ENCODE peak calls at places on chromosome 3, in four cellular contexts. W, T, K and M are unnamed samples.
A peak's percentile ranks its signal among the peaks of the same experiment; 100 is the strongest.

GRCh38 chr3:79361748-79362378 is 405.9 kb downstream of the ROBO1 start:
- DNase-seq in W (peak; percentile 0), T (peak; percentile 31), K (no peak), M (peak; percentile 11)

GRCh38 chr3:113535898-113536297 is 3.5 kb downstream of the SIDT1 start:
- DNase-seq in W (no peak), T (no peak), K (no peak), M (no peak)

GRCh38 chr3:116102037-116102436 is 343.2 kb downstream of the LSAMP start:
- DNase-seq in W (no peak), T (no peak), K (no peak), M (no peak)

GRCh38 chr3:55165704-55166103 is 237.8 kb upstream of the LRTM1 start:
- DNase-seq in W (no peak), T (no peak), K (no peak), M (no peak)

GRCh38 chr3:157142315-157142714 is 17.6 kb downstream of the CCNL1 start:
- DNase-seq in W (no peak), T (no peak), K (no peak), M (no peak)

GRCh38 chr3:24416224-24416623 is 78.4 kb downstream of the THRB start:
- DNase-seq in W (no peak), T (no peak), K (no peak), M (no peak)

GRCh38 chr3:9402410-9403228 is 5.2 kb downstream of the SETD5 start:
- DNase-seq in W (no peak), T (peak; percentile 88), K (peak; percentile 64), M (no peak)

GRCh38 chr3:11671648-11672100 is 28.0 kb upstream of the VGLL4 start:
- DNase-seq in W (peak; percentile 3), T (no peak), K (no peak), M (no peak)

GRCh38 chr3:183298708-183299153 is 45.7 kb downstream of the B3GNT5 start:
- DNase-seq in W (no peak), T (no peak), K (no peak), M (peak; percentile 89)

GRCh38 chr3:73695841-73696240 is 71.1 kb upstream of the PDZRN3 start:
- DNase-seq in W (no peak), T (no peak), K (no peak), M (no peak)
- TF ChIP-seq POLR2AphosphoS5 in W (no peak), T (no peak), K (no peak), M (no peak)

DNA sequence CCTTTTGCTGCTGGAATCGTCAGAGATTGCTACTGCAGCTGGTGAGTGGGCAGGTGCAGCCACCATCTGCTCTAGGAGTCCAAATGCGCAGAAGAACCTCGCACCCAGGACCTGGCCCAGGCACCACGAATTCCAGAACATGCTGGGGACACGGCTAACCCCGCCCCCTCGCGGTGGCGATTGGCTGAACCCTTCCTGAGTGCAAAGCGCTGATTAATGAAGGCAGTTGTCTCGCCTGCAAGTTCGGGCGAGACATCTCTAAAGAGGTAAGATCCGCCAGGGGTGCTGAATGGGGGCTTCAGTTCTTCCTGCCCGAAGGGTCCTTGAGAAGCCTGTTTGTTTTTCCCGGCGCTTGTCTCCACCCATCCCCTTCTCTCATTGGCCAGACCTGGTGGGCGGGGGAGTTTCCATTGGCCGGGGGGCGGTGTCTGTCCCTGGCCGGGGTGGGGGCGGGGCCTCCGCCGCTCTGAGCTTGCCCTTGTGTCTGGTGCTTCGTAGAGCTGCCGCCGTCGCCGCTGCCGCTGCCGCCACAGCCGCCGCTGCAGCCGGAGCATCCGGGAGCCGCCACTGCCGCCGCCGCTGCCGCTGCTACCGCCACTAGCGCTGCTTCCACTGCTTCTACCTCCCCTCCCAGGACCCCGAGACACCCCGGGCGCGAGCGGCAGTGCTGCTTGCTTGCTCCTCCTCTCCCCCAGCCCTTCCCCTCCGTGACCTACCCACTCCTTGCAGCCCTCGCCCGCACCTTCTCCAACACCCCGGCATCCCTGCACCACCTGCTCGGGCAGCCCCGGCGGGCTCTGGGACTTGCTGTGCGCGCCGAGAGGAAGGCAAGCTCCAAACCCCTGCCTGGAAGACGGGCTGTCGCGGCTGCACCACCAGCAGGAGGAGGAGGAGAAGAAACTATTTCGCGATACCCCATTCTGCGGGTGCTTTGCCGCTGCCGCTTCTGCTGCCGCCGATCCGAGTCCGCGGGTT is at the start of gene CADM2:
- DNase-seq in W (no peak), T (peak; percentile 76), K (peak; percentile 88), M (peak; percentile 32)
- TF ChIP-seq CTCF in W (no peak), T (peak; percentile 42), K (peak; percentile 11), M (no peak)

DNA sequence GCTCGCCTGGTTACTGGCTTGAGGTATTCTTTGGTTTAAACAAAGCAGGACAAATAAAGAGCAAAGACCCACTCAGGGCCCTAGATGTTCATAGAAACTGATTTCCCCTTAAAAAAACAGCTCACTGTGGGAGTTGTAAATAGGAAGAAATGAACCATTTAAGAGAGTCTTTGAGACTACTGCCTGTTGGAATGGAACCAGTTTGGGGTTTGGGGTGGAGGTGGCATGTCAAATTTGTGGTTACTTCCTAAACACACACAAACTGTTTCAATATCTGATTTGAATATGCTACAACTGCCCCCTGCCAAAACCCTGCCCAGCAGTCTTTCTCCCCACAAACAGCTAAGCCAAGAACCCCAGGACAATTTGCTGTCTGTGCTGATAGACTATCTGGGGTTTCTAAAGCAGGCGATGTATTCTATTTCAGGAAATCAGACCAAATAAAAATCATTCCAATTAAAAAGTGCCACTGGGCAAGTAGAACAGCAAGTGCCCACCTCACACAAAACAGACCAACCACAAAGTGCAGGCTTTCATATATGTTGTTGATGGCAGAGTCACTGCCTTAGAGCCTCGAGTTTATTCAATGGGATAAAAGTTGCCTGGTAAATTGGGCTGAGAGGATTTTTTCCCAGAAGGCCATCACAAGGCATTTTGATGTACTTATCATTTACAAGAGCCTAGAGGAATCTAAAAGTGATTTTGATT is 293.9 kb upstream of the PROK2 start:
- DNase-seq in W (no peak), T (no peak), K (no peak), M (no peak)
- TF ChIP-seq POLR2AphosphoS5 in W (no peak), T (no peak), K (no peak), M (no peak)

DNA sequence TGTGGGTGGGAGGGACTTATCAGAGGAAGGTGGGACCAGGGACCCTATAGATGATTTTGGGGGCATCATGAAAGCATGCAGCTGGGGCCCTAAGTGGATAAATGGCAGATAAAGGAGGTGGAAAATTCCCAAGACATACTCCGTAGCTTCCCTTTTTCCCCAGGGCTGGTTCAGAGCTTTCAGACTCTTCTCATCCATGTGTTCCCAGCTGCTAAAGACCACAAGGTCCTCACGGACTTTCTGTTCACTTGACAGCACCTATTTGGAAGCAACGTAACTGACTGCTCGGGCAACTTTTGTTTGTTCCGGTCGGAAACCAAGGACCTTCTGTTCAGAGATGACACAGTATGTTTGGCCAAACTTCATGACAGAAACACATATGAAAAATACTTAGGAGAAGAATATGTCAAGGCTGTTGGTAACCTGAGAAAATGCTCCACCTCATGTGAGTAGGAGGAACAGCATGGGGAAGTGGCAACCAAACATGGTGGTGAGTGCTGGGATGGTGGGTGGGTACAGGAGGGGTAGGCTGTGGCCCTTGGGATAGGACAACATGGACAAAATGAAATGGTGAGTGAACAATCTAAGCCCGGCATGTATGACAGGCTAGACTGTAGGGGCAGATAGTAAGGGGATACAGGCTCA is 28.7 kb upstream of the SRPRB start:
- DNase-seq in W (no peak), T (no peak), K (no peak), M (no peak)
- TF ChIP-seq CTCF in W (no peak), T (no peak), K (no peak), M (no peak)

GRCh38 chr3:141360888-141361598 is 7.3 kb upstream of the ZBTB38 start:
- DNase-seq in W (peak; percentile 59), T (peak; percentile 98), K (no peak), M (no peak)

GRCh38 chr3:141367038-141367730 is 1.1 kb upstream of the ZBTB38 start:
- DNase-seq in W (peak; percentile 57), T (no peak), K (no peak), M (no peak)

GRCh38 chr3:141366285-141367037 is 1.8 kb upstream of the ZBTB38 start:
- DNase-seq in W (peak; percentile 33), T (peak; percentile 49), K (peak; percentile 75), M (no peak)

GRCh38 chr3:141365206-141365605 is 3.1 kb upstream of the ZBTB38 start:
- DNase-seq in W (no peak), T (no peak), K (no peak), M (no peak)

DNA sequence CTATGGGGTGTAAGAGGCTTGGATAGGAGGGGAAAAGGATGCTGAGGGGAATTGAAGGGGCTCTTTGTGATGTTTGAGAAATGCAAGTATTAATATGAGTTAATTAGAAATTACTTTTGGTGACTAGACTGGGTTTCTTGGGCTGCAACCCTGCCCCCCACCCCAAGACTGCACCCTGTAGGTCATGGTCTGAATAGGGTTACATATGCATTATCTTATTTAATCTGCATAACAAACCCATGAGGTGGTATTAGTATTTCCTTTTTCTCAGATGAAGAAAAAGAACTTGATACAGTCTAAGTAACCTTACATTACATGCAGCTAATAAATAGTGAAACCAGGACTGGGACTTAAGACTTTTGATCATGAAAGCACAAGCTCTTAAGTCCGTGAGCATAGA is 5.6 kb upstream of the ZBTB38 start:
- DNase-seq in W (no peak), T (no peak), K (no peak), M (no peak)
- TF ChIP-seq POLR2AphosphoS5 in W (no peak), T (no peak), K (no peak), M (no peak)

GRCh38 chr3:65846936-65847335 is 191.8 kb downstream of the MAGI1 start:
- DNase-seq in W (no peak), T (no peak), K (no peak), M (no peak)
- TF ChIP-seq CTCF in W (no peak), T (no peak), K (no peak), M (no peak)